ENCODE peak calls at places on chromosomes 12 and 14, in four cellular contexts. S is GM12878, H is AG04450, Z is DMS53. N is an unnamed sample.

GRCh38 chr14:103314496-103315277 is 19.4 kb upstream of the EIF5 start:
- DNase-seq in S (no peak), H (no peak), Z (no peak), N (peak)

GRCh38 chr12:14884458-14884878 is 1.2 kb downstream of the MGP start:
- DNase-seq in S (peak), H (peak), Z (peak), N (no peak)

GRCh38 chr12:15001733-15002471 is 29.1 kb downstream of the PDE6H start:
- DNase-seq in S (no peak), H (no peak), Z (peak), N (no peak)

GRCh38 chr12:85809500-85809899 is 26.7 kb downstream of the RASSF9 start:
- DNase-seq in S (no peak), H (no peak), Z (no peak), N (no peak)

GRCh38 chr12:18217981-18218380 is 43.3 kb upstream of the PIK3C2G start:
- DNase-seq in S (no peak), H (no peak), Z (no peak), N (no peak)

GRCh38 chr14:104940526-104941150 is 16.0 kb downstream of the PLD4 start:
- DNase-seq in S (no peak), H (no peak), Z (peak), N (no peak)

GRCh38 chr14:21917699-21918436 is 244.2 kb upstream of the OR4E1 start:
- DNase-seq in S (peak), H (peak), Z (peak), N (no peak)

GRCh38 chr12:109462868-109463692 is 14.0 kb downstream of the KCTD10 start:
- DNase-seq in S (no peak), H (peak), Z (no peak), N (no peak)

GRCh38 chr14:61555056-61555838 is 140.1 kb upstream of the HIF1A start:
- DNase-seq in S (no peak), H (no peak), Z (no peak), N (no peak)

GRCh38 chr12:104547239-104547638 is 90.5 kb downstream of the CHST11 start:
- DNase-seq in S (no peak), H (no peak), Z (no peak), N (no peak)

GRCh38 chr14:51651388-51652167 is at the start of gene FRMD6:
- DNase-seq in S (peak), H (peak), Z (peak), N (peak)

GRCh38 chr14:56118611-56119181 is 485 bp downstream of the PELI2 start:
- DNase-seq in S (no peak), H (no peak), Z (peak), N (no peak)

GRCh38 chr12:51028811-51029146 is 2.6 kb upstream of the SLC11A2 start:
- DNase-seq in S (no peak), H (no peak), Z (no peak), N (no peak)

GRCh38 chr12:45708363-45708762 is 21.1 kb upstream of the ARID2 start:
- DNase-seq in S (no peak), H (no peak), Z (no peak), N (no peak)

GRCh38 chr14:64220056-64220455 is 74.1 kb downstream of the ESR2 start:
- DNase-seq in S (no peak), H (no peak), Z (no peak), N (no peak)

GRCh38 chr12:6229823-6230222 is 29.6 kb downstream of the CD9 start:
- DNase-seq in S (no peak), H (peak), Z (no peak), N (no peak)

GRCh38 chr14:64612021-64612380 is 62.2 kb downstream of the PPP1R36 start:
- DNase-seq in S (no peak), H (peak), Z (no peak), N (no peak)

GRCh38 chr12:106498056-106498455 is 84.7 kb upstream of the RFX4 start:
- DNase-seq in S (no peak), H (no peak), Z (no peak), N (no peak)

GRCh38 chr14:82501554-82501953 is 967.9 kb upstream of the SEL1L start:
- DNase-seq in S (no peak), H (no peak), Z (peak), N (no peak)

GRCh38 chr14:50736932-50737419 is 68.9 kb upstream of the SAV1 start:
- DNase-seq in S (peak), H (no peak), Z (no peak), N (no peak)

GRCh38 chr12:121789800-121790748 is 3.4 kb downstream of the RHOF start:
- DNase-seq in S (peak), H (no peak), Z (no peak), N (no peak)

GRCh38 chr14:61739133-61739532 is 23.1 kb upstream of the SNAPC1 start:
- DNase-seq in S (no peak), H (no peak), Z (no peak), N (no peak)

GRCh38 chr12:91482231-91482630 is 299.6 kb upstream of the DCN start:
- DNase-seq in S (no peak), H (no peak), Z (peak), N (no peak)

GRCh38 chr14:74922752-74923401 is at the start of gene RPS6KL1:
- DNase-seq in S (no peak), H (peak), Z (peak), N (peak)

GRCh38 chr14:72545411-72546311 is 348.2 kb downstream of the DPF3 start:
- DNase-seq in S (no peak), H (no peak), Z (no peak), N (no peak)

GRCh38 chr14:27392153-27392552 is 794.3 kb upstream of the NOVA1 start:
- DNase-seq in S (no peak), H (no peak), Z (no peak), N (no peak)

GRCh38 chr14:77406718-77407117 is 16.6 kb downstream of the NOXRED1 start:
- DNase-seq in S (no peak), H (no peak), Z (no peak), N (peak)

GRCh38 chr14:93832665-93833064 is 44.4 kb upstream of the PRIMA1 start:
- DNase-seq in S (no peak), H (no peak), Z (no peak), N (no peak)

GRCh38 chr14:92673601-92674000 is 74.8 kb downstream of the LGMN start:
- DNase-seq in S (no peak), H (no peak), Z (no peak), N (no peak)

GRCh38 chr12:1310684-1311083 is 283.7 kb downstream of the FBXL14 start:
- DNase-seq in S (no peak), H (no peak), Z (no peak), N (no peak)